ENCODE peak calls at places on chromosome 7, in four cellular contexts. E is K562, Y is sigmoid colon, D is tibial nerve. L is an unnamed sample.

GRCh38 chr7:142582351-142582750 is 166.9 kb upstream of the PRSS1 start:
- DNase-seq in E (no peak), D (no peak), Y (no peak), L (no peak)

GRCh38 chr7:53315986-53316385 is 280.6 kb downstream of the POM121L12 start:
- DNase-seq in Y (peak; percentile 70), E (no peak), D (no peak), L (no peak)

GRCh38 chr7:92158660-92159575 is 20.0 kb downstream of the LRRD1 start:
- DNase-seq in D (no peak), E (no peak), Y (no peak), L (no peak)

GRCh38 chr7:107130487-107131220 is 38.1 kb upstream of the HBP1 start:
- DNase-seq in E (no peak), D (no peak), Y (no peak), L (no peak)

GRCh38 chr7:767580-767940 is 40.5 kb upstream of the PRKAR1B start:
- DNase-seq in D (no peak), Y (no peak), E (no peak), L (no peak)

GRCh38 chr7:74657692-74658170 is at the start of gene GTF2I:
- DNase-seq in Y (no peak), E (peak; percentile 82), D (no peak), L (peak; percentile 34)

GRCh38 chr7:16804674-16805439 is at the start of gene AGR2:
- DNase-seq in D (no peak), Y (no peak), E (no peak), L (peak; percentile 86)

GRCh38 chr7:151893405-151893923 is 16.5 kb upstream of the PRKAG2 start:
- DNase-seq in Y (peak; percentile 27), E (no peak), D (no peak), L (no peak)

GRCh38 chr7:92631067-92631829 is 41.1 kb upstream of the FAM133B start:
- DNase-seq in Y (no peak), E (peak; percentile 25), D (no peak), L (no peak)

GRCh38 chr7:12386237-12386839 is 17.3 kb downstream of the VWDE start:
- DNase-seq in Y (no peak), D (no peak), E (no peak), L (no peak)

GRCh38 chr7:102988088-102988487 is 75.3 kb downstream of the LRRC17 start:
- DNase-seq in Y (no peak), D (no peak), E (peak; percentile 38), L (no peak)

DNA sequence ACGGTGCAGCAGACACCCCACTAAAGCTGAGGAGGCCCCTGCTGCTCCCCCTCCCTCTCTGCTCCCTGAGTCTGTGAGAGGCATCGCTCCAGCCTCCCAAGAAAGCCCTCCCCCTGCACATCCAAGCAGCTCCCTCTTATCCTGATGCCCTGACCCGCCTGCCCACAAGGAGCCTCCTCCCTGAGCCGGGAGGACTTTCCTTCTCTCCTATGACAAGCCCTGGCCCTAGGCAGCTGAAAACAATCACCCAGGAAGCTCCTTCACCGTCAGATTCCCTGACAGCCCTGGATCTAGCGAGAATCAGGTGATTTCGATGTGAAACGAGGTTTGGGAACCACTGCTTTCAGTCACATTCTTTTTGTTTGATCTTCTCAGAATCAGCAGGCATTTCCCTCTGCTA is 253.4 kb upstream of the C7orf33 start:
- DNase-seq in E (no peak), D (no peak), Y (no peak), L (no peak)
- H3K27ac ChIP-seq in E (no peak overlapping the region), D (no peak overlapping the region), Y (no peak overlapping the region), L (no peak overlapping the region)

GRCh38 chr7:101087334-101088068 is 2.2 kb downstream of the TRIM56 start:
- DNase-seq in D (no peak), Y (no peak), E (no peak), L (no peak)

GRCh38 chr7:101085000-101085948 is at the start of gene TRIM56:
- DNase-seq in Y (peak; percentile 94), E (peak; percentile 96), D (peak; percentile 69), L (peak; percentile 93)

GRCh38 chr7:101088858-101089529 is 3.7 kb downstream of the TRIM56 start:
- DNase-seq in Y (no peak), D (no peak), E (no peak), L (no peak)

GRCh38 chr7:101089876-101090275 is 4.6 kb downstream of the TRIM56 start:
- DNase-seq in D (no peak), Y (no peak), E (no peak), L (no peak)

DNA sequence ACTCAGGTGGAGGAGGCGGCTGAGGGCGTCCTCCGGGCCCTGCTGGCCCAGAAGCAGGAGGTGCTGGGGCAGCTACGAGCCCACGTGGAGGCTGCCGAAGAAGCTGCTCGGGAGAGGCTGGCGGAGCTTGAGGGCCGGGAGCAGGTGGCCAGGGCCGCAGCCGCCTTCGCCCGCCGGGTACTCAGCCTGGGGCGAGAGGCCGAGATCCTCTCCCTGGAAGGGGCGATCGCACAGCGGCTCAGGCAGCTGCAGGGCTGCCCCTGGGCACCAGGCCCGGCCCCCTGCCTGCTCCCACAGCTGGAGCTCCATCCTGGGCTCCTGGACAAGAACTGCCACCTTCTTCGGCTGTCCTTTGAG is 2.8 kb downstream of the TRIM56 start:
- DNase-seq in E (no peak), D (no peak), Y (no peak), L (no peak)
- TF ChIP-seq EP300 in E (no peak), D (no peak), Y (no peak), L (no peak)

DNA sequence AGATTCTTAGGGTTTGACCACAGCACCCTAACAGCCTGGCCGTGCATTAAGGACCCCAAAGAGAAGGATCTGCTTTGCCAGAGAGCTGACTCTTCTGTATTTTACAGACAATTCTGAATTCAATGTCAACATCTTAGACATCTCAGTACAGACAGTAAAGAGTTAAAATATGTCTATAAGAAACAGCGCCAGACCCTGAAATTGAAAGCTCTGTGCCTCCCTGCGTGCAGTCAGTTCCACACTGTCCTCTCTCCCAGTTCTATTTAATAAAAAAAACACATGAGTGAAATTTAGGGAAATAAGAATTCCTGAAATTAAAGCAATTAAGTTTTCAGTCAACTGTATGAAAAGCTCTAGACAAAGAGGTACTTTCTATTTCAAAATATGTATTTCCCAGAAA is 45.1 kb downstream of the MET start:
- DNase-seq in E (no peak), D (no peak), Y (no peak), L (no peak)
- H3K27ac ChIP-seq in E (no peak overlapping the region), D (peak overlapping the region; percentile 61), Y (peak overlapping the region; percentile 31), L (no peak overlapping the region)

GRCh38 chr7:29190349-29191045 is 4.1 kb upstream of the CHN2 start:
- DNase-seq in E (no peak), D (no peak), Y (no peak), L (no peak)
- TF ChIP-seq EP300 in E (no peak), D (no peak), Y (no peak), L (no peak)

L was measured in stomach.